ENCODE peak calls at places on chromosomes 4 and X, in seven cellular contexts. N is stimulated activated CD8-positive, alpha-beta memory T cell treated with anti-CD3 and anti-CD28 coated beads, Interleukin-4, amount 100 ng/mL, for 4 hours; B is iPS-NIHi11; E is cardiac muscle cell; L is fibroblast of mammary gland; S is anterior cingulate cortex; J is uterus. K is an unnamed sample.

GRCh38 chrX:43717161-43717560 is 61.1 kb downstream of the MAOA start:
- DNase-seq in S (no peak), J (no peak), N (no peak), L (no peak), E (no peak), B (no peak), K (no peak)

GRCh38 chrX:136214551-136214950 is 36.6 kb downstream of the MAP7D3 start:
- DNase-seq in E (peak), B (no peak), L (peak), N (no peak), J (no peak), S (no peak), K (peak)

GRCh38 chr4:182179105-182179504 is 64.1 kb upstream of the TENM3 start:
- DNase-seq in N (no peak), L (peak), J (no peak), S (no peak), E (peak), B (peak), K (peak)

GRCh38 chrX:110414273-110414672 is 55.6 kb downstream of the RTL9 start:
- DNase-seq in J (no peak), N (no peak), E (no peak), L (no peak), S (no peak), B (no peak), K (no peak)

GRCh38 chr4:185039508-185040273 is 21.4 kb downstream of the HELT start:
- DNase-seq in E (peak), N (peak), J (peak), L (peak), B (peak), S (peak), K (peak)

GRCh38 chr4:124414641-124415040 is 297.9 kb downstream of the ANKRD50 start:
- DNase-seq in B (no peak), S (no peak), N (no peak), L (peak), E (peak), J (no peak), K (no peak)

GRCh38 chr4:13919021-13919441 is 291.5 kb upstream of the BOD1L1 start:
- DNase-seq in S (no peak), E (peak), B (no peak), L (peak), J (peak), N (no peak), K (peak)

GRCh38 chr4:96093563-96093962 is 253.7 kb downstream of the PDHA2 start:
- DNase-seq in L (no peak), B (no peak), E (no peak), J (no peak), N (no peak), S (no peak), K (no peak)

GRCh38 chr4:147788791-147789190 is 56.9 kb downstream of the ARHGAP10 start:
- DNase-seq in E (no peak), N (no peak), S (no peak), J (no peak), L (peak), B (no peak), K (no peak)

GRCh38 chr4:102343964-102344519 is 1.2 kb downstream of the SLC39A8 start:
- DNase-seq in L (peak), E (no peak), N (peak), B (no peak), S (no peak), J (peak), K (no peak)

GRCh38 chrX:23493941-23494374 is 159.3 kb downstream of the PTCHD1 start:
- DNase-seq in E (peak), J (no peak), N (no peak), L (peak), S (no peak), B (no peak), K (peak)

GRCh38 chr4:86653237-86653865 is 59.2 kb downstream of the PTPN13 start:
- DNase-seq in S (no peak), B (peak), L (no peak), N (no peak), J (no peak), E (no peak), K (no peak)

GRCh38 chrX:45347877-45348675 is 147.4 kb upstream of the DIPK2B start:
- DNase-seq in J (no peak), E (no peak), N (no peak), L (peak), S (no peak), B (no peak), K (no peak)

GRCh38 chrX:39939678-39940077 is 158.1 kb downstream of the BCOR start:
- DNase-seq in B (no peak), S (no peak), N (no peak), J (no peak), E (no peak), L (no peak), K (no peak)

GRCh38 chr4:182143822-182144620 is 99.2 kb upstream of the TENM3 start:
- DNase-seq in B (peak), J (peak), L (peak), S (peak), N (no peak), E (peak), K (peak)

GRCh38 chrX:10199212-10199611 is 42.4 kb downstream of the CLCN4 start:
- DNase-seq in E (peak), S (no peak), N (no peak), L (peak), J (no peak), B (no peak), K (no peak)

GRCh38 chr4:98778206-98778605 is 119.8 kb upstream of the TSPAN5 start:
- DNase-seq in B (no peak), S (no peak), L (peak), E (peak), N (no peak), J (no peak), K (peak)

GRCh38 chr4:77843628-77844027 is 19.0 kb upstream of the MRPL1 start:
- DNase-seq in L (no peak), S (no peak), J (no peak), N (no peak), B (no peak), E (no peak), K (no peak)

GRCh38 chr4:94870151-94870550 is 112.4 kb downstream of the BMPR1B start:
- DNase-seq in B (no peak), L (peak), E (no peak), S (no peak), N (no peak), J (no peak), K (no peak)

GRCh38 chr4:182042945-182043344 is 200.3 kb upstream of the TENM3 start:
- DNase-seq in L (no peak), E (no peak), N (no peak), B (no peak), S (no peak), J (no peak), K (no peak)

GRCh38 chr4:15327311-15328298 is 100.2 kb upstream of the C1QTNF7 start:
- DNase-seq in E (peak), J (no peak), S (no peak), L (peak), B (no peak), N (no peak), K (no peak)

GRCh38 chr4:182062936-182063335 is 180.3 kb upstream of the TENM3 start:
- DNase-seq in S (no peak), E (peak), J (no peak), N (no peak), L (peak), B (no peak), K (peak)

GRCh38 chr4:88738146-88738545 is 40.5 kb upstream of the NAP1L5 start:
- DNase-seq in J (no peak), B (no peak), N (no peak), S (no peak), L (no peak), E (no peak), K (no peak)

GRCh38 chr4:29770627-29771026 is 949.5 kb upstream of the PCDH7 start:
- DNase-seq in J (no peak), S (no peak), B (no peak), N (no peak), E (no peak), L (no peak), K (peak)

GRCh38 chr4:24330198-24330972 is 254.0 kb downstream of the DHX15 start:
- DNase-seq in L (peak), B (no peak), S (no peak), N (no peak), J (no peak), E (peak), K (peak)

GRCh38 chr4:138851626-138852443 is 163.7 kb upstream of the NOCT start:
- DNase-seq in S (no peak), B (peak), N (no peak), L (no peak), E (no peak), J (no peak), K (peak)

GRCh38 chr4:5782829-5783476 is 72.0 kb downstream of the EVC start:
- DNase-seq in J (no peak), B (no peak), N (no peak), S (no peak), E (no peak), L (no peak), K (no peak)

GRCh38 chr4:145934434-145935047 is 4.1 kb downstream of the ZNF827 start:
- DNase-seq in N (no peak), J (no peak), S (no peak), B (no peak), E (no peak), L (no peak), K (no peak)

K was measured in astrocyte of the hippocampus.